ENCODE peak calls at places on chromosome 12, in seven cellular contexts. I is IMR-90, O is H9, B is cardiac muscle cell, W is A549, E is astrocyte, S is PC-3. R is an unnamed sample. For H3K4me1 and H3K9me3, the result is how much of the 10 kb centered on the place peaks cover.

GRCh38 chr12:48940181-48940580 is 14.9 kb upstream of the FKBP11 start:
- DNase-seq in W (no peak), I (peak), O (no peak), S (no peak), B (no peak), E (no peak), R (peak)

GRCh38 chr12:51889216-51890134 is 1.6 kb downstream of the ANKRD33 start:
- DNase-seq in O (peak), S (no peak), B (no peak), E (no peak), W (no peak), I (no peak), R (no peak)

GRCh38 chr12:132685400-132685799 is 1.7 kb downstream of the POLE start:
- DNase-seq in I (no peak), W (no peak), B (no peak), O (no peak), E (no peak), S (no peak), R (no peak)

GRCh38 chr12:106914796-106915634 is 40.7 kb upstream of the TMEM263 start:
- DNase-seq in O (no peak), I (no peak), E (no peak), B (no peak), S (no peak), W (no peak), R (no peak)

GRCh38 chr12:356276-356988 is 32.7 kb downstream of the KDM5A start:
- DNase-seq in E (peak), B (no peak), W (no peak), I (peak), S (no peak), O (no peak), R (peak)

GRCh38 chr12:25121916-25122315 is 73.0 kb downstream of the DNAI7 start:
- DNase-seq in E (peak), I (peak), B (no peak), W (no peak), O (no peak), S (no peak), R (peak)

GRCh38 chr12:89181271-89181920 is 170.9 kb downstream of the DUSP6 start:
- DNase-seq in I (peak), O (no peak), S (peak), B (no peak), W (peak), E (peak), R (peak)

GRCh38 chr12:24960222-24960855 is 11.4 kb upstream of the BCAT1 start:
- DNase-seq in I (peak), O (peak), W (peak), B (peak), E (peak), S (peak), R (peak)

GRCh38 chr12:76032043-76032981 is 736 bp upstream of the PHLDA1 start:
- DNase-seq in B (peak), S (peak), O (peak), W (peak), E (peak), I (peak), R (peak)

GRCh38 chr12:9378430-9378835 is 170.2 kb upstream of the PZP start:
- DNase-seq in W (peak), B (no peak), I (no peak), O (peak), S (peak), E (no peak), R (no peak)

GRCh38 chr12:132117558-132117875 is 26.6 kb downstream of the DDX51 start:
- DNase-seq in E (no peak), B (no peak), S (no peak), W (peak), O (peak), I (no peak), R (no peak)

GRCh38 chr12:123681605-123682004 is 10.7 kb downstream of the TCTN2 start:
- DNase-seq in S (no peak), B (no peak), I (no peak), E (no peak), W (no peak), O (no peak), R (no peak)

GRCh38 chr12:2395352-2395977 is 342.7 kb downstream of the CACNA1C start:
- DNase-seq in W (peak), E (no peak), S (peak), I (peak), B (peak), O (peak), R (peak)

GRCh38 chr12:124861492-124861891 is 2.2 kb downstream of the SCARB1 start:
- DNase-seq in I (no peak), S (peak), B (no peak), O (no peak), W (no peak), E (peak), R (peak)

GRCh38 chr12:32595251-32595650 is 83.8 kb upstream of the DNM1L start:
- DNase-seq in I (peak), O (no peak), W (no peak), B (no peak), E (peak), S (peak), R (peak)

GRCh38 chr12:131833896-131834641 is 5.9 kb downstream of the MMP17 start:
- DNase-seq in O (no peak), B (no peak), W (no peak), E (peak), I (peak), S (peak), R (peak)

GRCh38 chr12:2341871-2342270 is 289.1 kb downstream of the CACNA1C start:
- DNase-seq in W (no peak), B (no peak), I (peak), S (peak), E (peak), O (no peak), R (peak)

GRCh38 chr12:48924617-48925217 is 575 bp downstream of the FKBP11 start:
- DNase-seq in B (peak), E (peak), I (peak), O (peak), S (peak), W (peak), R (peak)

GRCh38 chr12:131862600-131862993 is 31.8 kb upstream of the ULK1 start:
- DNase-seq in I (no peak), W (no peak), O (peak), B (no peak), S (no peak), E (no peak), R (no peak)

GRCh38 chr12:32756476-32757158 is 920 bp upstream of the YARS2 start:
- DNase-seq in O (no peak), W (no peak), E (no peak), I (no peak), S (peak), B (no peak), R (no peak)

GRCh38 chr12:12689672-12690287 is 6.2 kb downstream of the GPR19 start:
- DNase-seq in S (no peak), E (no peak), O (no peak), I (peak), W (no peak), B (no peak), R (no peak)

GRCh38 chr12:124389537-124390441 is 94.9 kb downstream of the RFLNA start:
- DNase-seq in E (no peak), O (no peak), I (no peak), S (no peak), B (no peak), W (no peak), R (no peak)

GRCh38 chr12:131542351-131542750 is 168.5 kb upstream of the SFSWAP start:
- DNase-seq in I (no peak), W (no peak), E (no peak), B (no peak), O (no peak), S (no peak), R (no peak)

GRCh38 chr12:19287302-19287701 is 152.0 kb upstream of the AEBP2 start:
- DNase-seq in B (no peak), W (no peak), S (peak), O (no peak), E (no peak), I (no peak), R (no peak)

GRCh38 chr12:38053655-38054464 is 262.7 kb upstream of the ALG10B start:
- DNase-seq in I (no peak), O (no peak), E (no peak), B (no peak), W (peak), S (peak), R (no peak)

GRCh38 chr12:42905419-42905705 is 315.8 kb upstream of the PRICKLE1 start:
- DNase-seq in B (no peak), O (no peak), W (no peak), I (no peak), S (no peak), E (no peak), R (no peak)

GRCh38 chr12:34033628-34034296 is 11.5 kb downstream of the ALG10 start:
- DNase-seq in W (no peak), B (peak), I (peak), S (peak), O (no peak), E (peak), R (peak)

GRCh38 chr12:118317729-118318128 is 55.0 kb downstream of the TAOK3 start:
- DNase-seq in B (no peak), S (no peak), W (no peak), E (no peak), I (no peak), O (no peak), R (no peak)

GRCh38 chr12:70535896-70536374 is 101.3 kb downstream of the PTPRB start:
- DNase-seq in S (no peak), I (no peak), B (no peak), W (no peak), O (no peak), E (no peak), R (no peak)

GRCh38 chr12:121520586-121521086 is 60.2 kb downstream of the KDM2B start:
- DNase-seq in B (no peak), S (no peak), I (no peak), E (no peak), W (no peak), O (no peak), R (no peak)

GRCh38 chr12:14850929-14851663 is 7.8 kb upstream of the ART4 start:
- DNase-seq in W (no peak), E (no peak), B (no peak), O (no peak), I (no peak), S (no peak), R (no peak)

GRCh38 chr12:130080205-130080604 is 82.1 kb upstream of the FZD10 start:
- DNase-seq in W (no peak), I (no peak), E (no peak), O (no peak), B (no peak), S (no peak), R (no peak)

GRCh38 chr12:124914392-124915248 is at the start of gene UBC:
- DNase-seq in E (peak), S (peak), B (peak), O (peak), W (no peak), I (peak), R (peak)

GRCh38 chr12:52740591-52740990 is 36.6 kb downstream of the KRT76 start:
- DNase-seq in W (no peak), S (peak), B (no peak), O (no peak), E (no peak), I (no peak), R (no peak)

GRCh38 chr12:57296291-57296690 is 45.3 kb upstream of the STAC3 start:
- DNase-seq in S (no peak), O (no peak), W (no peak), B (no peak), E (no peak), I (no peak), R (no peak)

GRCh38 chr12:53225635-53226424 is 6.2 kb downstream of the RARG start:
- DNase-seq in E (no peak), W (no peak), B (no peak), I (no peak), S (no peak), O (peak), R (no peak)

GRCh38 chr12:55659486-55660385 is 23.0 kb downstream of the OR10P1 start:
- DNase-seq in E (peak), I (peak), S (peak), W (no peak), B (peak), O (no peak), R (peak)

GRCh38 chr12:132362966-132363660 is 33.7 kb upstream of the GALNT9 start:
- DNase-seq in E (no peak), S (no peak), W (no peak), O (no peak), B (no peak), I (no peak), R (no peak)

DNA sequence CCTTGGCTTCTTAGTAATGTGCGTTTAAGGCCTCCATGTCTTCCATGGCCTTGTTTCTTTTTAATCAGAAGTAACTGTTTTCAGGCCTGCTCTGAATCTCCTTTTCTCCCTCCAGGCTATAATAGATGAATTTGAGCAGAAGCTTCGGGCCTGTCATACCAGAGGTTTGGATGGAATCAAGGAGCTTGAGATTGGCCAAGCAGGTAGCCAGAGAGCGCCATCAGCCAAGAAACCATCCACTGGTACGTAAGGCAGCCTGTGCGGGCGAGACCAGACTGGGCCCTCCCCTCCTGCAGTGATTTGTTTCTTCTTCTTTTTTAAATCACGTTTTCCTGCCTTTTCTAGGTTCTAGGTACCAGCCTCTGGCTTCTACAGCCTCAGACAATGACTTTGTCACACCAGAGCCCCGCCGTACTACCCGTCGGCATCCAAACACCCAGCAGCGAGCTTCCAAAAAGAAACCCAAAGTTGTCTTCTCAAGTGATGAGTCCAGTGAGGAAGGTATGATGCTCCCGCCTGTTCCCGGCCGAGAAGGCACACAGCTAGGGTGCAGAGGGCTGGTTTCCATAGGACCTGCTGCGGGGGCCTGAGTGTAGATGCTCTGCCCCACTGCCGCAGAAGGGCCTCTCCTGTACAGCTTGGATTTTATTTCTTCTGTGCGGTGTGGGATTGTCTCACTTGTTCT is 3.6 kb upstream of the GAPDH start:
- DNase-seq in E (no peak), W (no peak), S (no peak), B (no peak), I (no peak), O (no peak), R (no peak)
- H3K4me1 ChIP-seq in E (under half), W (under half), S (under half), B (under half), I (under half), O (under half), R (under half)

DNA sequence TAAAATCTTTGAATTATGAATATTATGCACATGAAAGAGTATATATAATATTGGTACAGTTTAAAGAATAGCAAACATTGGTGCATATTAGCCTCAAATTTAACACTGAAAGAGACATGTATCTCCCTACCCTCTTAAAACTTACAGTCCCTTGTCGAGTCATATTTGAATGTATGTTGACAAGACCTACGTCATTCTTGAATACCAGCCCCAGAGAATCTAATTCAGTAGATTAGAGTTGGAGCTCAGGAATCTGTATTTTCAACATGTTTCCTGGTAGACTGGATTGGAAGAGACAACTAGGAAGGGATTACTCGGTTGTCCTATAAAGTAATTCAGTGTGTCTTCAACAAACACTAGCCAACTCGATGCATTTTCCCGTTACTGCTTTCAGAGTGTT is 104.8 kb downstream of the PDE3A start:
- DNase-seq in B (no peak), S (no peak), O (no peak), E (no peak), I (no peak), W (no peak), R (no peak)
- H3K9me3 ChIP-seq in B (under half), S (under half), O (under half), E (under half), I (under half), W (under half), R (under half)

DNA sequence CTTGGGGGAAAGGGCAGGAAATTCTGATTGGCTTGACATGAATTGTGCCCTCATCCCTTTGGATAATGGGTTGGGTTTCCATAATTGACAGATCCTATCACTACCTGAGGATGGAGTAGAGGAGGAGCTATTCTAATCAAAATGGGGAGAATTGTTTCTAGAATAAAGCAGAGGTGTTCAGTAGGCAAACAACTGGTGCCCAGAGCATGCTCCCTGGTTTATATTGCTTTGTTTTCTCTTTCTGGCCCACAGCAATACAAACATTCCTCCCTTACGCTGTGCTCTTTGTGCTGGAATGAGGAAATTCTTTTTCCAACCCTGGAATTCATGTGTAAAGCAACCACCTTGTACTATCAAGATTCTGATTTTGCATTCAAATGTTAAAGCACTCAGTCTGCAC is 147.4 kb downstream of the RASSF9 start:
- DNase-seq in E (peak), S (no peak), W (no peak), B (no peak), O (no peak), I (no peak), R (no peak)
- H3K4me1 ChIP-seq in E (under half), S (under half), W (under half), B (under half), O (under half), I (under half), R (under half)

GRCh38 chr12:115911360-115911759 is 366.1 kb downstream of the MED13L start:
- DNase-seq in O (no peak), W (no peak), E (no peak), S (no peak), B (no peak), I (no peak), R (no peak)
- H3K9me3 ChIP-seq in O (under half), W (under half), E (under half), S (under half), B (under half), I (under half), R (under half)